ENCODE peak calls at places on chromosomes 7 and 10, in five cellular contexts. One of them, this sample, is unnamed.

GRCh38 chr10:14476641-14477407 is 146.1 kb upstream of the FRMD4A start:
- DNase-seq in neural progenitor cell: no peak
- DNase-seq in OCI-LY7: no peak
- DNase-seq in WERI-Rb-1: no peak
- DNase-seq in IMR-90: peak; percentile 77
- DNase-seq in this sample: no peak

GRCh38 chr10:122018951-122019413 is 30.0 kb downstream of the TACC2 start:
- DNase-seq in IMR-90: no peak
- DNase-seq in OCI-LY7: no peak
- DNase-seq in WERI-Rb-1: no peak
- DNase-seq in neural progenitor cell: no peak
- DNase-seq in this sample: no peak

GRCh38 chr7:450036-450435 is 69.6 kb downstream of the PDGFA start:
- DNase-seq in neural progenitor cell: no peak
- DNase-seq in WERI-Rb-1: no peak
- DNase-seq in IMR-90: no peak
- DNase-seq in OCI-LY7: no peak
- DNase-seq in this sample: no peak

GRCh38 chr7:33986951-33987948 is 81.9 kb downstream of the BMPER start:
- DNase-seq in WERI-Rb-1: no peak
- DNase-seq in OCI-LY7: no peak
- DNase-seq in IMR-90: peak; percentile 100
- DNase-seq in neural progenitor cell: no peak
- DNase-seq in this sample: peak; percentile 91

GRCh38 chr10:1454964-1455363 is 282.4 kb downstream of the ADARB2 start:
- DNase-seq in WERI-Rb-1: no peak
- DNase-seq in OCI-LY7: peak; percentile 57
- DNase-seq in neural progenitor cell: no peak
- DNase-seq in IMR-90: no peak
- DNase-seq in this sample: no peak

GRCh38 chr10:46019170-46019528 is 11.3 kb downstream of the NCOA4 start:
- DNase-seq in OCI-LY7: no peak
- DNase-seq in WERI-Rb-1: no peak
- DNase-seq in IMR-90: no peak
- DNase-seq in neural progenitor cell: no peak
- DNase-seq in this sample: no peak

GRCh38 chr10:5070648-5071410 is 23.4 kb upstream of the AKR1C3 start:
- DNase-seq in neural progenitor cell: no peak
- DNase-seq in IMR-90: peak; percentile 30
- DNase-seq in OCI-LY7: no peak
- DNase-seq in WERI-Rb-1: no peak
- DNase-seq in this sample: no peak

GRCh38 chr10:28676297-28676967 is 889 bp upstream of the BAMBI start:
- DNase-seq in neural progenitor cell: peak; percentile 84
- DNase-seq in OCI-LY7: peak; percentile 21
- DNase-seq in WERI-Rb-1: peak; percentile 43
- DNase-seq in IMR-90: no peak
- DNase-seq in this sample: no peak

GRCh38 chr10:19918800-19919199 is 102.6 kb downstream of the PLXDC2 start:
- DNase-seq in WERI-Rb-1: no peak
- DNase-seq in OCI-LY7: no peak
- DNase-seq in IMR-90: peak; percentile 62
- DNase-seq in neural progenitor cell: no peak
- DNase-seq in this sample: peak; percentile 72

GRCh38 chr10:4635883-4636282 is 190.1 kb upstream of the AKR1E2 start:
- DNase-seq in neural progenitor cell: no peak
- DNase-seq in OCI-LY7: no peak
- DNase-seq in WERI-Rb-1: no peak
- DNase-seq in IMR-90: no peak
- DNase-seq in this sample: no peak

GRCh38 chr10:64396105-64396504 is 874.9 kb downstream of the REEP3 start:
- DNase-seq in neural progenitor cell: no peak
- DNase-seq in OCI-LY7: no peak
- DNase-seq in WERI-Rb-1: no peak
- DNase-seq in IMR-90: peak; percentile 55
- DNase-seq in this sample: peak; percentile 27

GRCh38 chr7:69787736-69788431 is 189.6 kb downstream of the AUTS2 start:
- DNase-seq in OCI-LY7: no peak
- DNase-seq in WERI-Rb-1: no peak
- DNase-seq in IMR-90: no peak
- DNase-seq in neural progenitor cell: peak; percentile 39
- DNase-seq in this sample: no peak

GRCh38 chr10:132914732-132915131 is 27.6 kb downstream of the CFAP46 start:
- DNase-seq in neural progenitor cell: no peak
- DNase-seq in OCI-LY7: no peak
- DNase-seq in WERI-Rb-1: no peak
- DNase-seq in IMR-90: no peak
- DNase-seq in this sample: no peak

GRCh38 chr7:73954181-73954580 is 73.8 kb upstream of the ELN start:
- DNase-seq in OCI-LY7: no peak
- DNase-seq in IMR-90: no peak
- DNase-seq in WERI-Rb-1: no peak
- DNase-seq in neural progenitor cell: no peak
- DNase-seq in this sample: no peak

GRCh38 chr10:19250542-19250941 is 201.9 kb downstream of the MALRD1 start:
- DNase-seq in neural progenitor cell: no peak
- DNase-seq in IMR-90: peak; percentile 93
- DNase-seq in WERI-Rb-1: no peak
- DNase-seq in OCI-LY7: no peak
- DNase-seq in this sample: no peak

GRCh38 chr7:42151309-42151708 is 85.7 kb downstream of the GLI3 start:
- DNase-seq in IMR-90: peak; percentile 71
- DNase-seq in WERI-Rb-1: no peak
- DNase-seq in neural progenitor cell: no peak
- DNase-seq in OCI-LY7: no peak
- DNase-seq in this sample: no peak

GRCh38 chr7:106170216-106170615 is 58.1 kb upstream of the SYPL1 start:
- DNase-seq in WERI-Rb-1: no peak
- DNase-seq in IMR-90: no peak
- DNase-seq in OCI-LY7: no peak
- DNase-seq in neural progenitor cell: no peak
- DNase-seq in this sample: no peak

GRCh38 chr7:3292694-3293093 is 8.4 kb upstream of the SDK1 start:
- DNase-seq in neural progenitor cell: no peak
- DNase-seq in OCI-LY7: no peak
- DNase-seq in WERI-Rb-1: no peak
- DNase-seq in IMR-90: no peak
- DNase-seq in this sample: no peak

GRCh38 chr10:6794441-6794840 is 214.4 kb upstream of the PRKCQ start:
- DNase-seq in WERI-Rb-1: no peak
- DNase-seq in IMR-90: no peak
- DNase-seq in neural progenitor cell: no peak
- DNase-seq in OCI-LY7: no peak
- DNase-seq in this sample: no peak
- TF ChIP-seq CTCF in WERI-Rb-1: no peak
- TF ChIP-seq CTCF in IMR-90: no peak
- TF ChIP-seq CTCF in neural progenitor cell: no peak
- TF ChIP-seq CTCF in OCI-LY7: no peak
- TF ChIP-seq CTCF in this sample: no peak

GRCh38 chr7:142307246-142307900 is 49.5 kb upstream of the PRSS58 start:
- DNase-seq in OCI-LY7: no peak
- DNase-seq in WERI-Rb-1: no peak
- DNase-seq in neural progenitor cell: no peak
- DNase-seq in IMR-90: no peak
- DNase-seq in this sample: no peak

GRCh38 chr7:142301923-142302550 is 44.2 kb upstream of the PRSS58 start:
- DNase-seq in WERI-Rb-1: peak; percentile 38
- DNase-seq in OCI-LY7: peak; percentile 68
- DNase-seq in neural progenitor cell: no peak
- DNase-seq in IMR-90: no peak
- DNase-seq in this sample: peak; percentile 36

GRCh38 chr7:142300689-142301088 is 42.8 kb upstream of the PRSS58 start:
- DNase-seq in neural progenitor cell: peak; percentile 45
- DNase-seq in OCI-LY7: peak; percentile 52
- DNase-seq in WERI-Rb-1: peak; percentile 75
- DNase-seq in IMR-90: no peak
- DNase-seq in this sample: peak; percentile 36

GRCh38 chr7:142301299-142301698 is 43.4 kb upstream of the PRSS58 start:
- DNase-seq in OCI-LY7: peak; percentile 21
- DNase-seq in neural progenitor cell: no peak
- DNase-seq in IMR-90: no peak
- DNase-seq in WERI-Rb-1: no peak
- DNase-seq in this sample: no peak

DNA sequence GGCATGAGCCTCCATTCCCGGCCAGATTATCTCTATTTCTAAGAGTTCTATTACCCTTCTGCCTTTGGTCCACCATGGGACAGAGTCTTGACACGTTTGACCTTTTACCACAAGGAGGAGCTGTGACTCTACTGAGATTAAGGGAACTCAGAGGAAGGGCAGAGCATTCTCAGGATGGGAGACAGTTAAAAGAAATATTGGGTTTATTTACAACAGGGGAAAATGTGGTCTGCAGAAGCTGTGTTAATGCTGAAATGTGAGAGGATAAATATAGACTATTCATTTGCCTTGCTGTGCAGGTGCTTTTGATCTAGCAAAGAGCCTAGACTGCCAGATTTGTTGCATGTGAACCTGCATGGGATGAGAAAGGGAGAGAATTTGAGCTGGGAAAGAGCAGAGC is 45.8 kb upstream of the PRSS58 start:
- DNase-seq in IMR-90: no peak
- DNase-seq in neural progenitor cell: peak; percentile 75
- DNase-seq in OCI-LY7: peak; percentile 87
- DNase-seq in WERI-Rb-1: peak; percentile 58
- DNase-seq in this sample: peak; percentile 55
- TF ChIP-seq CTCF in IMR-90: peak; percentile 3
- TF ChIP-seq CTCF in neural progenitor cell: peak; percentile 72
- TF ChIP-seq CTCF in OCI-LY7: peak; percentile 83
- TF ChIP-seq CTCF in WERI-Rb-1: peak; percentile 59
- TF ChIP-seq CTCF in this sample: peak; percentile 38

GRCh38 chr10:43105793-43106158 is 28.9 kb downstream of the RET start:
- DNase-seq in IMR-90: no peak
- DNase-seq in neural progenitor cell: no peak
- DNase-seq in WERI-Rb-1: no peak
- DNase-seq in OCI-LY7: no peak
- DNase-seq in this sample: no peak
- TF ChIP-seq CTCF in IMR-90: no peak
- TF ChIP-seq CTCF in neural progenitor cell: no peak
- TF ChIP-seq CTCF in WERI-Rb-1: no peak
- TF ChIP-seq CTCF in OCI-LY7: peak; percentile 5
- TF ChIP-seq CTCF in this sample: no peak

DNA sequence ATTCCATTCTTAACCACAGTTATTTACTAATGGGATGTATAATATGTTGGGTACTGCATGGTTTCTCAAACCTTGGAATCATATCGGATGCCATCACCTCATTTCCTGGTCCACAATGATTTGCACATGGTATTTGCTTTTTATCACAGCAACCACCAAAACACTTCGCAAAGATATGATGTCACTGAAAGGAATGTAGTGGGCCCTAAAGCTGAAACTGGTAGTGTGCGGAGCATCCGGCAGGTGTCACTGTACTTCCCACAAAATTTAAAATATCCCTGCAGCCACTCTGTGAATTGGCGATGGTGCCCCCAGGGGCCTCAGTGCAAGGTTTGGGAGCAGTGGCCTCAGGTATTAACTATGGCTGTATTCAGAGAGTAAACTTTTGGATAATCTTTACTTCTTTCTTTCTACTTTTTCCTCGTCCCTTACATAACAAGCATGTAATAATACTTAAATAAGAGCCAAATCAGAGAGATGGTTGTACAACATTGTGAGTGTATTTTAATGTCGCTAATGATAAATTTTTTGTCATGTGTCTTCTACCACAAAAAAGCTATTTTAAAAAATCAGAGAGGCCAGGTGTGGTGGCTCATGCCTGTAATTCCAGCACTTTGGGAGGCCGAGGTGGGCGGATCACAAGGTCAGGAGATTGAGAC is 66.2 kb downstream of the FAM241B start:
- DNase-seq in OCI-LY7: no peak
- DNase-seq in neural progenitor cell: peak; percentile 55
- DNase-seq in IMR-90: peak; percentile 91
- DNase-seq in WERI-Rb-1: no peak
- DNase-seq in this sample: peak; percentile 70
- TF ChIP-seq CTCF in OCI-LY7: no peak
- TF ChIP-seq CTCF in neural progenitor cell: peak; percentile 76
- TF ChIP-seq CTCF in IMR-90: peak; percentile 73
- TF ChIP-seq CTCF in WERI-Rb-1: peak; percentile 17
- TF ChIP-seq CTCF in this sample: peak; percentile 69

GRCh38 chr10:124534231-124534798 is 72.7 kb downstream of the LHPP start:
- DNase-seq in IMR-90: no peak
- DNase-seq in OCI-LY7: peak; percentile 72
- DNase-seq in neural progenitor cell: peak; percentile 60
- DNase-seq in WERI-Rb-1: no peak
- DNase-seq in this sample: no peak
- TF ChIP-seq CTCF in IMR-90: peak; percentile 20
- TF ChIP-seq CTCF in OCI-LY7: peak; percentile 81
- TF ChIP-seq CTCF in neural progenitor cell: peak; percentile 54
- TF ChIP-seq CTCF in WERI-Rb-1: peak; percentile 10
- TF ChIP-seq CTCF in this sample: no peak

This sample was measured in MCF 10A.